ENCODE peak calls at places on chromosomes 16 and 17, in six cellular contexts. One of them, this sample, is unnamed.

GRCh38 chr16:57531635-57532220 is 4.6 kb downstream of the CCDC102A start:
- DNase-seq in activated T-cell treated with anti-CD3 and anti-CD28 coated beads, Interleukin-2, amount 50 U/mL, for 72 hours: no peak
- DNase-seq in naive B cell: no peak
- DNase-seq in renal cortical epithelial cell: no peak
- DNase-seq in activated T-helper 1 cell treated with anti-CD3 and anti-CD28 coated beads, Interleukin-2, amount 50 U/mL, for 16 hours: no peak
- DNase-seq in pancreas: no peak
- DNase-seq in this sample: no peak

GRCh38 chr17:29091591-29092291 is 48.8 kb downstream of the PIPOX start:
- DNase-seq in activated T-helper 1 cell treated with anti-CD3 and anti-CD28 coated beads, Interleukin-2, amount 50 U/mL, for 16 hours: no peak
- DNase-seq in renal cortical epithelial cell: no peak
- DNase-seq in naive B cell: no peak
- DNase-seq in pancreas: no peak
- DNase-seq in activated T-cell treated with anti-CD3 and anti-CD28 coated beads, Interleukin-2, amount 50 U/mL, for 72 hours: no peak
- DNase-seq in this sample: no peak

GRCh38 chr16:48386559-48387312 is 1.5 kb upstream of the SIAH1 start:
- DNase-seq in pancreas: no peak
- DNase-seq in renal cortical epithelial cell: no peak
- DNase-seq in activated T-helper 1 cell treated with anti-CD3 and anti-CD28 coated beads, Interleukin-2, amount 50 U/mL, for 16 hours: no peak
- DNase-seq in naive B cell: no peak
- DNase-seq in activated T-cell treated with anti-CD3 and anti-CD28 coated beads, Interleukin-2, amount 50 U/mL, for 72 hours: no peak
- DNase-seq in this sample: no peak

GRCh38 chr17:82983510-82984248 is 95.7 kb upstream of the METRNL start:
- DNase-seq in activated T-helper 1 cell treated with anti-CD3 and anti-CD28 coated beads, Interleukin-2, amount 50 U/mL, for 16 hours: no peak
- DNase-seq in activated T-cell treated with anti-CD3 and anti-CD28 coated beads, Interleukin-2, amount 50 U/mL, for 72 hours: no peak
- DNase-seq in naive B cell: no peak
- DNase-seq in renal cortical epithelial cell: no peak
- DNase-seq in pancreas: no peak
- DNase-seq in this sample: no peak

GRCh38 chr16:818592-818991 is 18.1 kb upstream of the GNG13 start:
- DNase-seq in renal cortical epithelial cell: no peak
- DNase-seq in activated T-cell treated with anti-CD3 and anti-CD28 coated beads, Interleukin-2, amount 50 U/mL, for 72 hours: no peak
- DNase-seq in naive B cell: no peak
- DNase-seq in pancreas: no peak
- DNase-seq in activated T-helper 1 cell treated with anti-CD3 and anti-CD28 coated beads, Interleukin-2, amount 50 U/mL, for 16 hours: no peak
- DNase-seq in this sample: no peak

GRCh38 chr17:75242461-75243042 is 18.9 kb downstream of the GGA3 start:
- DNase-seq in activated T-cell treated with anti-CD3 and anti-CD28 coated beads, Interleukin-2, amount 50 U/mL, for 72 hours: no peak
- DNase-seq in renal cortical epithelial cell: no peak
- DNase-seq in activated T-helper 1 cell treated with anti-CD3 and anti-CD28 coated beads, Interleukin-2, amount 50 U/mL, for 16 hours: no peak
- DNase-seq in pancreas: no peak
- DNase-seq in naive B cell: no peak
- DNase-seq in this sample: peak

GRCh38 chr17:71380535-71380934 is 740.3 kb upstream of the SOX9 start:
- DNase-seq in naive B cell: no peak
- DNase-seq in pancreas: no peak
- DNase-seq in activated T-cell treated with anti-CD3 and anti-CD28 coated beads, Interleukin-2, amount 50 U/mL, for 72 hours: no peak
- DNase-seq in renal cortical epithelial cell: no peak
- DNase-seq in activated T-helper 1 cell treated with anti-CD3 and anti-CD28 coated beads, Interleukin-2, amount 50 U/mL, for 16 hours: no peak
- DNase-seq in this sample: no peak

GRCh38 chr17:37292429-37293139 is 83.2 kb upstream of the C17orf78 start:
- DNase-seq in naive B cell: no peak
- DNase-seq in pancreas: no peak
- DNase-seq in renal cortical epithelial cell: no peak
- DNase-seq in activated T-cell treated with anti-CD3 and anti-CD28 coated beads, Interleukin-2, amount 50 U/mL, for 72 hours: no peak
- DNase-seq in activated T-helper 1 cell treated with anti-CD3 and anti-CD28 coated beads, Interleukin-2, amount 50 U/mL, for 16 hours: no peak
- DNase-seq in this sample: no peak

GRCh38 chr17:69525920-69526841 is 111.7 kb downstream of the MAP2K6 start:
- DNase-seq in naive B cell: peak
- DNase-seq in activated T-cell treated with anti-CD3 and anti-CD28 coated beads, Interleukin-2, amount 50 U/mL, for 72 hours: peak
- DNase-seq in pancreas: peak
- DNase-seq in activated T-helper 1 cell treated with anti-CD3 and anti-CD28 coated beads, Interleukin-2, amount 50 U/mL, for 16 hours: no peak
- DNase-seq in renal cortical epithelial cell: peak
- DNase-seq in this sample: peak

GRCh38 chr17:8894673-8895578 is 27.5 kb upstream of the PIK3R6 start:
- DNase-seq in pancreas: no peak
- DNase-seq in activated T-helper 1 cell treated with anti-CD3 and anti-CD28 coated beads, Interleukin-2, amount 50 U/mL, for 16 hours: no peak
- DNase-seq in renal cortical epithelial cell: peak
- DNase-seq in naive B cell: no peak
- DNase-seq in activated T-cell treated with anti-CD3 and anti-CD28 coated beads, Interleukin-2, amount 50 U/mL, for 72 hours: peak
- DNase-seq in this sample: peak

GRCh38 chr17:28507567-28508195 is 1.5 kb downstream of the FOXN1 start:
- DNase-seq in activated T-cell treated with anti-CD3 and anti-CD28 coated beads, Interleukin-2, amount 50 U/mL, for 72 hours: no peak
- DNase-seq in pancreas: no peak
- DNase-seq in renal cortical epithelial cell: no peak
- DNase-seq in naive B cell: no peak
- DNase-seq in activated T-helper 1 cell treated with anti-CD3 and anti-CD28 coated beads, Interleukin-2, amount 50 U/mL, for 16 hours: no peak
- DNase-seq in this sample: no peak

GRCh38 chr17:27415090-27415795 is 41.0 kb upstream of the KSR1 start:
- DNase-seq in naive B cell: no peak
- DNase-seq in pancreas: no peak
- DNase-seq in activated T-cell treated with anti-CD3 and anti-CD28 coated beads, Interleukin-2, amount 50 U/mL, for 72 hours: no peak
- DNase-seq in activated T-helper 1 cell treated with anti-CD3 and anti-CD28 coated beads, Interleukin-2, amount 50 U/mL, for 16 hours: no peak
- DNase-seq in renal cortical epithelial cell: no peak
- DNase-seq in this sample: no peak

GRCh38 chr17:10761281-10761680 is 31.5 kb upstream of the TMEM220 start:
- DNase-seq in pancreas: no peak
- DNase-seq in activated T-helper 1 cell treated with anti-CD3 and anti-CD28 coated beads, Interleukin-2, amount 50 U/mL, for 16 hours: no peak
- DNase-seq in naive B cell: no peak
- DNase-seq in renal cortical epithelial cell: no peak
- DNase-seq in activated T-cell treated with anti-CD3 and anti-CD28 coated beads, Interleukin-2, amount 50 U/mL, for 72 hours: no peak
- DNase-seq in this sample: no peak

GRCh38 chr16:2364638-2365210 is 24.2 kb upstream of the ABCA3 start:
- DNase-seq in naive B cell: no peak
- DNase-seq in activated T-cell treated with anti-CD3 and anti-CD28 coated beads, Interleukin-2, amount 50 U/mL, for 72 hours: no peak
- DNase-seq in pancreas: no peak
- DNase-seq in renal cortical epithelial cell: no peak
- DNase-seq in activated T-helper 1 cell treated with anti-CD3 and anti-CD28 coated beads, Interleukin-2, amount 50 U/mL, for 16 hours: no peak
- DNase-seq in this sample: no peak

GRCh38 chr17:37179893-37180292 is 195.9 kb upstream of the C17orf78 start:
- DNase-seq in renal cortical epithelial cell: peak
- DNase-seq in activated T-cell treated with anti-CD3 and anti-CD28 coated beads, Interleukin-2, amount 50 U/mL, for 72 hours: no peak
- DNase-seq in naive B cell: no peak
- DNase-seq in activated T-helper 1 cell treated with anti-CD3 and anti-CD28 coated beads, Interleukin-2, amount 50 U/mL, for 16 hours: no peak
- DNase-seq in pancreas: no peak
- DNase-seq in this sample: no peak

GRCh38 chr17:28717578-28718316 is at the start of gene RAB34:
- DNase-seq in activated T-cell treated with anti-CD3 and anti-CD28 coated beads, Interleukin-2, amount 50 U/mL, for 72 hours: peak
- DNase-seq in activated T-helper 1 cell treated with anti-CD3 and anti-CD28 coated beads, Interleukin-2, amount 50 U/mL, for 16 hours: no peak
- DNase-seq in renal cortical epithelial cell: peak
- DNase-seq in pancreas: peak
- DNase-seq in naive B cell: peak
- DNase-seq in this sample: no peak

GRCh38 chr16:78102122-78102660 is 2.7 kb downstream of the WWOX start:
- DNase-seq in renal cortical epithelial cell: no peak
- DNase-seq in activated T-cell treated with anti-CD3 and anti-CD28 coated beads, Interleukin-2, amount 50 U/mL, for 72 hours: no peak
- DNase-seq in naive B cell: no peak
- DNase-seq in pancreas: no peak
- DNase-seq in activated T-helper 1 cell treated with anti-CD3 and anti-CD28 coated beads, Interleukin-2, amount 50 U/mL, for 16 hours: no peak
- DNase-seq in this sample: no peak

GRCh38 chr17:46982577-46982976 is 3.5 kb upstream of the RPRML start:
- DNase-seq in renal cortical epithelial cell: no peak
- DNase-seq in pancreas: no peak
- DNase-seq in activated T-cell treated with anti-CD3 and anti-CD28 coated beads, Interleukin-2, amount 50 U/mL, for 72 hours: no peak
- DNase-seq in activated T-helper 1 cell treated with anti-CD3 and anti-CD28 coated beads, Interleukin-2, amount 50 U/mL, for 16 hours: no peak
- DNase-seq in naive B cell: no peak
- DNase-seq in this sample: no peak

GRCh38 chr17:19744922-19745757 is 3.0 kb downstream of the ALDH3A1 start:
- DNase-seq in activated T-cell treated with anti-CD3 and anti-CD28 coated beads, Interleukin-2, amount 50 U/mL, for 72 hours: peak
- DNase-seq in pancreas: peak
- DNase-seq in renal cortical epithelial cell: peak
- DNase-seq in activated T-helper 1 cell treated with anti-CD3 and anti-CD28 coated beads, Interleukin-2, amount 50 U/mL, for 16 hours: peak
- DNase-seq in naive B cell: peak
- DNase-seq in this sample: peak

GRCh38 chr17:72122002-72122310 is 1.1 kb downstream of the SOX9 start:
- DNase-seq in pancreas: no peak
- DNase-seq in activated T-cell treated with anti-CD3 and anti-CD28 coated beads, Interleukin-2, amount 50 U/mL, for 72 hours: no peak
- DNase-seq in renal cortical epithelial cell: no peak
- DNase-seq in naive B cell: no peak
- DNase-seq in activated T-helper 1 cell treated with anti-CD3 and anti-CD28 coated beads, Interleukin-2, amount 50 U/mL, for 16 hours: no peak
- DNase-seq in this sample: peak

GRCh38 chr16:14302399-14303181 is 231.5 kb downstream of the MRTFB start:
- DNase-seq in naive B cell: no peak
- DNase-seq in renal cortical epithelial cell: no peak
- DNase-seq in pancreas: peak
- DNase-seq in activated T-helper 1 cell treated with anti-CD3 and anti-CD28 coated beads, Interleukin-2, amount 50 U/mL, for 16 hours: no peak
- DNase-seq in activated T-cell treated with anti-CD3 and anti-CD28 coated beads, Interleukin-2, amount 50 U/mL, for 72 hours: peak
- DNase-seq in this sample: peak

GRCh38 chr16:69329369-69330285 is 761 bp downstream of the PDF start:
- DNase-seq in activated T-cell treated with anti-CD3 and anti-CD28 coated beads, Interleukin-2, amount 50 U/mL, for 72 hours: peak
- DNase-seq in naive B cell: no peak
- DNase-seq in renal cortical epithelial cell: no peak
- DNase-seq in activated T-helper 1 cell treated with anti-CD3 and anti-CD28 coated beads, Interleukin-2, amount 50 U/mL, for 16 hours: peak
- DNase-seq in pancreas: no peak
- DNase-seq in this sample: peak

GRCh38 chr17:63932721-63933120 is 590 bp upstream of the CD79B start:
- DNase-seq in pancreas: no peak
- DNase-seq in activated T-helper 1 cell treated with anti-CD3 and anti-CD28 coated beads, Interleukin-2, amount 50 U/mL, for 16 hours: no peak
- DNase-seq in naive B cell: no peak
- DNase-seq in renal cortical epithelial cell: no peak
- DNase-seq in activated T-cell treated with anti-CD3 and anti-CD28 coated beads, Interleukin-2, amount 50 U/mL, for 72 hours: no peak
- DNase-seq in this sample: no peak

GRCh38 chr17:28226563-28226962 is 92.4 kb upstream of the TMEM97 start:
- DNase-seq in naive B cell: no peak
- DNase-seq in activated T-cell treated with anti-CD3 and anti-CD28 coated beads, Interleukin-2, amount 50 U/mL, for 72 hours: no peak
- DNase-seq in pancreas: peak
- DNase-seq in renal cortical epithelial cell: no peak
- DNase-seq in activated T-helper 1 cell treated with anti-CD3 and anti-CD28 coated beads, Interleukin-2, amount 50 U/mL, for 16 hours: no peak
- DNase-seq in this sample: no peak

GRCh38 chr17:73192894-73193701 is at the start of gene COG1:
- DNase-seq in activated T-helper 1 cell treated with anti-CD3 and anti-CD28 coated beads, Interleukin-2, amount 50 U/mL, for 16 hours: peak
- DNase-seq in naive B cell: peak
- DNase-seq in activated T-cell treated with anti-CD3 and anti-CD28 coated beads, Interleukin-2, amount 50 U/mL, for 72 hours: peak
- DNase-seq in pancreas: peak
- DNase-seq in renal cortical epithelial cell: peak
- DNase-seq in this sample: peak

GRCh38 chr16:87687571-87687910 is 78.2 kb downstream of the KLHDC4 start:
- DNase-seq in pancreas: no peak
- DNase-seq in naive B cell: no peak
- DNase-seq in activated T-cell treated with anti-CD3 and anti-CD28 coated beads, Interleukin-2, amount 50 U/mL, for 72 hours: no peak
- DNase-seq in renal cortical epithelial cell: no peak
- DNase-seq in activated T-helper 1 cell treated with anti-CD3 and anti-CD28 coated beads, Interleukin-2, amount 50 U/mL, for 16 hours: no peak
- DNase-seq in this sample: no peak

GRCh38 chr17:16417896-16418683 is 2.7 kb downstream of the TRPV2 start:
- DNase-seq in renal cortical epithelial cell: peak
- DNase-seq in pancreas: no peak
- DNase-seq in activated T-cell treated with anti-CD3 and anti-CD28 coated beads, Interleukin-2, amount 50 U/mL, for 72 hours: no peak
- DNase-seq in naive B cell: no peak
- DNase-seq in activated T-helper 1 cell treated with anti-CD3 and anti-CD28 coated beads, Interleukin-2, amount 50 U/mL, for 16 hours: no peak
- DNase-seq in this sample: no peak

GRCh38 chr16:86809458-86809955 is 231.2 kb downstream of the FOXL1 start:
- DNase-seq in pancreas: no peak
- DNase-seq in activated T-helper 1 cell treated with anti-CD3 and anti-CD28 coated beads, Interleukin-2, amount 50 U/mL, for 16 hours: no peak
- DNase-seq in activated T-cell treated with anti-CD3 and anti-CD28 coated beads, Interleukin-2, amount 50 U/mL, for 72 hours: no peak
- DNase-seq in naive B cell: no peak
- DNase-seq in renal cortical epithelial cell: peak
- DNase-seq in this sample: no peak

GRCh38 chr17:78802459-78802858 is 20.4 kb upstream of the CYTH1 start:
- DNase-seq in activated T-cell treated with anti-CD3 and anti-CD28 coated beads, Interleukin-2, amount 50 U/mL, for 72 hours: no peak
- DNase-seq in pancreas: no peak
- DNase-seq in renal cortical epithelial cell: no peak
- DNase-seq in activated T-helper 1 cell treated with anti-CD3 and anti-CD28 coated beads, Interleukin-2, amount 50 U/mL, for 16 hours: no peak
- DNase-seq in naive B cell: no peak
- DNase-seq in this sample: no peak

GRCh38 chr17:74950207-74950606 is 14.5 kb downstream of the OTOP3 start:
- DNase-seq in naive B cell: no peak
- DNase-seq in activated T-helper 1 cell treated with anti-CD3 and anti-CD28 coated beads, Interleukin-2, amount 50 U/mL, for 16 hours: no peak
- DNase-seq in renal cortical epithelial cell: no peak
- DNase-seq in activated T-cell treated with anti-CD3 and anti-CD28 coated beads, Interleukin-2, amount 50 U/mL, for 72 hours: no peak
- DNase-seq in pancreas: no peak
- DNase-seq in this sample: no peak